ENCODE peak calls at places on chromosomes 11 and 22, in six cellular contexts. W is stomach, X is Caco-2, N is thyroid gland, H is hepatocyte, M is cardiac muscle cell. D is an unnamed sample.

GRCh38 chr11:116808262-116809175 is 14.6 kb downstream of the APOA4 start:
- DNase-seq in W (peak; percentile 81), X (peak; percentile 96), N (no peak), H (no peak), M (peak; percentile 84), D (peak; percentile 92)

GRCh38 chr11:1398506-1399235 is 8.9 kb downstream of the BRSK2 start:
- DNase-seq in W (no peak), X (no peak), N (no peak), H (no peak), M (no peak), D (no peak)

GRCh38 chr11:86571273-86571948 is 101.0 kb downstream of the ME3 start:
- DNase-seq in W (no peak), X (peak; percentile 93), N (no peak), H (peak; percentile 34), M (peak; percentile 26), D (no peak)

GRCh38 chr22:35892192-35892591 is 136.4 kb downstream of the RBFOX2 start:
- DNase-seq in W (no peak), X (no peak), N (peak; percentile 27), H (no peak), M (peak; percentile 81), D (no peak)

GRCh38 chr11:2828585-2829330 is 56.8 kb downstream of the CDKN1C start:
- DNase-seq in W (no peak), X (no peak), N (no peak), H (no peak), M (no peak), D (no peak)

GRCh38 chr11:57406337-57406904 is 16.0 kb upstream of the PRG2 start:
- DNase-seq in W (no peak), X (no peak), N (no peak), H (no peak), M (no peak), D (no peak)

GRCh38 chr11:61627831-61628753 is 47.2 kb upstream of the SYT7 start:
- DNase-seq in W (peak; percentile 81), X (peak; percentile 80), N (peak; percentile 82), H (peak; percentile 89), M (peak; percentile 82), D (peak; percentile 41)

GRCh38 chr11:79396001-79396400 is 44.8 kb downstream of the TENM4 start:
- DNase-seq in W (no peak), X (no peak), N (no peak), H (no peak), M (no peak), D (no peak)

GRCh38 chr22:27094633-27095308 is 437.4 kb downstream of the MIAT start:
- DNase-seq in W (no peak), X (no peak), N (no peak), H (peak; percentile 62), M (peak; percentile 48), D (no peak)

GRCh38 chr22:34877506-34877905 is 188.5 kb upstream of the ISX start:
- DNase-seq in W (no peak), X (no peak), N (no peak), H (no peak), M (no peak), D (no peak)

GRCh38 chr22:44861245-44861644 is 108.9 kb downstream of the ARHGAP8 start:
- DNase-seq in W (no peak), X (no peak), N (no peak), H (no peak), M (no peak), D (no peak)

GRCh38 chr11:11961399-11962028 is 46.9 kb downstream of the DKK3 start:
- DNase-seq in W (no peak), X (no peak), N (peak; percentile 38), H (no peak), M (no peak), D (no peak)

GRCh38 chr11:92154611-92155010 is 70.0 kb upstream of the FAT3 start:
- DNase-seq in W (no peak), X (no peak), N (no peak), H (no peak), M (no peak), D (no peak)

GRCh38 chr11:34223021-34223813 is 117.8 kb downstream of the NAT10 start:
- DNase-seq in W (no peak), X (no peak), N (peak; percentile 16), H (peak; percentile 84), M (peak; percentile 93), D (no peak)

GRCh38 chr11:117851852-117852251 is 24.6 kb downstream of the FXYD6 start:
- DNase-seq in W (peak; percentile 13), X (peak; percentile 24), N (no peak), H (no peak), M (peak; percentile 50), D (no peak)

GRCh38 chr11:99682171-99682570 is 661.4 kb downstream of the CNTN5 start:
- DNase-seq in W (no peak), X (no peak), N (no peak), H (no peak), M (no peak), D (no peak)

GRCh38 chr11:83720675-83721074 is 434.5 kb upstream of the CCDC90B start:
- DNase-seq in W (no peak), X (no peak), N (peak; percentile 27), H (no peak), M (no peak), D (no peak)

GRCh38 chr22:37647317-37647716 is 7.8 kb downstream of the SH3BP1 start:
- DNase-seq in W (no peak), X (no peak), N (no peak), H (no peak), M (no peak), D (peak; percentile 73)

GRCh38 chr11:2769779-2770555 is 70.2 kb upstream of the KCNQ1OT1 start:
- DNase-seq in W (no peak), X (peak; percentile 31), N (no peak), H (peak; percentile 2), M (no peak), D (no peak)

GRCh38 chr11:65489706-65490310 is 9.0 kb upstream of the MALAT1 start:
- DNase-seq in W (peak; percentile 48), X (peak; percentile 90), N (peak; percentile 57), H (peak; percentile 67), M (peak; percentile 56), D (peak; percentile 12)

GRCh38 chr11:8593935-8594909 is at the start of gene STK33:
- DNase-seq in W (peak; percentile 66), X (peak; percentile 45), N (peak; percentile 82), H (peak; percentile 76), M (peak; percentile 41), D (peak; percentile 66)

GRCh38 chr11:101974255-101974654 is 57.9 kb upstream of the ANGPTL5 start:
- DNase-seq in W (no peak), X (no peak), N (no peak), H (no peak), M (peak; percentile 25), D (no peak)

GRCh38 chr11:95093548-95093947 is 3.9 kb downstream of the ENDOD1 start:
- DNase-seq in W (no peak), X (no peak), N (no peak), H (no peak), M (no peak), D (no peak)

GRCh38 chr11:77267910-77268309 is 33.6 kb downstream of the GDPD4 start:
- DNase-seq in W (no peak), X (no peak), N (no peak), H (no peak), M (no peak), D (no peak)

GRCh38 chr11:5363712-5364111 is 12.4 kb downstream of the OR51B6 start:
- DNase-seq in W (no peak), X (no peak), N (no peak), H (no peak), M (no peak), D (no peak)

GRCh38 chr11:128246364-128247234 is 340.8 kb downstream of the ETS1 start:
- DNase-seq in W (no peak), X (no peak), N (no peak), H (peak; percentile 49), M (peak; percentile 85), D (no peak)

GRCh38 chr11:23620617-23621016 is 760.3 kb upstream of the CCDC179 start:
- DNase-seq in W (no peak), X (no peak), N (no peak), H (no peak), M (no peak), D (no peak)

DNA sequence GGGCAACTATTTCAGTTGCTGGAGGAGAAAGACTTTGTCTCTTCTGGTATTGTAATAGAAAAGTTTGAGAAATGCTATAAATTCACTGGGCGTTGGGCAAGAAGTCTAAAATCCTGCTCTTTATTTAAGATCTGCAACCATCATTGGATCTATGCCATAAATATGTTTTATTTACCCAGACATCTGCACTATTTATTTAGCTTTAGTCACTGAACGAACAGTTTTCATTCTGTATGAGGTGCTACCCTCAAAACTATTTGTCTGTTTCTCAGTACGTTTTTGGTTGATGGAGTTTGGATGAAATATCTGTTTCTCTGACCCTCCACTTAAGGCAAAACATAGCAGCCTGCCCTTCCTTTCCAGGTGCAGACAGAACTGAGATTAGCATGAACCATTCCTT is 171.5 kb downstream of the SNX19 start:
- DNase-seq in W (no peak), X (no peak), N (no peak), H (no peak), M (no peak), D (no peak)
- H3K9me3 ChIP-seq in W (no peaks in the 10 kb centered on the region), X (peaks cover 24% of the 10 kb centered on the region), N (no peaks in the 10 kb centered on the region), H (peaks cover 11% of the 10 kb centered on the region), M (no peaks in the 10 kb centered on the region), D (no peaks in the 10 kb centered on the region)

GRCh38 chr22:49053574-49053973 is 774.1 kb downstream of the BRD1 start:
- DNase-seq in W (no peak), X (no peak), N (no peak), H (no peak), M (no peak), D (no peak)
- H3K9me3 ChIP-seq in W (no peaks in the 10 kb centered on the region), X (no peaks in the 10 kb centered on the region), N (no peaks in the 10 kb centered on the region), H (no peaks in the 10 kb centered on the region), M (no peaks in the 10 kb centered on the region), D (no peaks in the 10 kb centered on the region)

DNA sequence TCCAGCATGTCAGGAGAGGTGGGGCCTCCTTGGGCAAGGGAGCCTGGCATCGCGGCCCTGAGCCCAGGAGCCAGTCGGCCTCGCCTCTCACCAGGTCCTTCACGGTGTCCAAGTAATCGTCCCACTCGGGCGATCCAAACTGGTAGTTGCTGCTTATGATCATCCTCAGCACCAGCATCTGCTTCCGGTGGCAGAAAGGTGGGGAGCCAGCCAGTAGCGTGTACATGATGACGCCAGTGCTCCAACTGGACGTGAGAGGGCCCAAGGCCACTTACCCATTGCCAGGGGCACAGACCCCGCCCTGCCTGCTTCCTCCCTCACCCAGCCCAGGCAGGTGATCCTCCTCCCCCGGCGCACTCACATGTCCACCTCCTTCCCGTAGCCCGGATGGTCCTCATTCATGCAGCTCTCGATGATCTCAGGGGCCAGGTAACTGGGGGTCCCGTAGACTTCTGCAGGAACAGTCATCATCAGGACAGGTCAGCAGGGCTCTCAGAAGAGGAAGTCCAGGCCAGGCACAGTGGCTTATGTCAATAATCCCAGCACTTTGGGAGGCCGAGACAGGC is 214.7 kb downstream of the OR4C45 start:
- DNase-seq in W (no peak), X (no peak), N (no peak), H (no peak), M (no peak), D (no peak)
- H3K9me3 ChIP-seq in W (peaks cover 3% of the 10 kb centered on the region), X (no peaks in the 10 kb centered on the region), N (no peaks in the 10 kb centered on the region), H (no peaks in the 10 kb centered on the region), M (no peaks in the 10 kb centered on the region), D (peaks cover 2% of the 10 kb centered on the region)

DNA sequence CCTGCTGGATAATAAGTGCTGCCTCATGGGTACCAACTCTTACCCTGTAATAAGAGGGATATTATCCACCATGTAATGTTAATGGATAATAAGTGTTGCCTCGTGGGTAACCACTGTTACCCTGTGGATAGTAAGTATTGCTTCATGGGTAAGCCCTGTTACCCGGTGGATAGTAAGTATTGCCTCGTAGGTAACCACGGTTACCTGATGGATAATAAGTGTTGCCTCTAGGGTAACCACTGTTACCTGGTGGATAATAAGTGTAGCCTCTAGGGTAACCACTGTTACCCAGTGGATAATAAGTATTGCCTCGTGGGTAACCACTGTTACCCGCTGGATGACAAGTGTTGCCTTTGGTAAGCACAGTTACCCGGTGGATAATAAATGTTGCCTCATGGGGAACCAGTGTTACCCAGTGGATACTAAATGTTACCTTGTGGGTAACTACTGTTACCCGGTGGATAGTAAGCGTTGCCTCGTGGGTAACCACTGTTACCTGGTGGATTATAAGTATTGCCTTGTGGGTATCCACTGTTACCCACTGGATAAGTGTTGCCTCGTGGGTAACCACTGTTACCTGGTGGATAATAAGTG is 18.6 kb upstream of the NXPE4 start:
- DNase-seq in W (no peak), X (no peak), N (no peak), H (no peak), M (no peak), D (no peak)
- H3K9me3 ChIP-seq in W (no peaks in the 10 kb centered on the region), X (peaks cover 32% of the 10 kb centered on the region), N (no peaks in the 10 kb centered on the region), H (no peaks in the 10 kb centered on the region), M (peaks cover 5% of the 10 kb centered on the region), D (no peaks in the 10 kb centered on the region)